ENCODE peak calls at places on chromosomes 3 and 15, in seven cellular contexts. X, C, K, D, L, J and U are unnamed samples.

GRCh38 chr3:160472344-160472743 is 22.8 kb upstream of the TRIM59 start:
- DNase-seq in X (no peak), C (no peak), K (no peak), D (no peak), L (no peak), J (no peak), U (no peak)

GRCh38 chr3:196202516-196202970 is 8.7 kb downstream of the ZDHHC19 start:
- DNase-seq in X (no peak), C (peak), K (no peak), D (peak), L (no peak), J (no peak), U (no peak)

GRCh38 chr3:43365601-43366305 is 79.4 kb downstream of the SNRK start:
- DNase-seq in X (no peak), C (no peak), K (no peak), D (no peak), L (no peak), J (no peak), U (no peak)

GRCh38 chr3:100396967-100397366 is 3.9 kb downstream of the TOMM70 start:
- DNase-seq in X (no peak), C (no peak), K (no peak), D (no peak), L (no peak), J (peak), U (no peak)

GRCh38 chr3:183537295-183537730 is 18.2 kb downstream of the KLHL6 start:
- DNase-seq in X (no peak), C (peak), K (no peak), D (no peak), L (no peak), J (no peak), U (no peak)

GRCh38 chr15:90957105-90957790 is 2.6 kb downstream of the RCCD1 start:
- DNase-seq in X (peak), C (no peak), K (no peak), D (no peak), L (no peak), J (no peak), U (no peak)

GRCh38 chr15:58185439-58185838 is 47.3 kb downstream of the AQP9 start:
- DNase-seq in X (no peak), C (no peak), K (no peak), D (no peak), L (no peak), J (no peak), U (no peak)

GRCh38 chr15:89802231-89802928 is 12.3 kb downstream of the ANPEP start:
- DNase-seq in X (peak), C (no peak), K (no peak), D (no peak), L (peak), J (no peak), U (no peak)

GRCh38 chr15:86231864-86232801 is 152.5 kb downstream of the AGBL1 start:
- DNase-seq in X (peak), C (peak), K (peak), D (peak), L (no peak), J (no peak), U (peak)

GRCh38 chr3:123624302-123624701 is 39.4 kb upstream of the HACD2 start:
- DNase-seq in X (no peak), C (no peak), K (no peak), D (no peak), L (no peak), J (no peak), U (no peak)

GRCh38 chr15:47384776-47385175 is 332.5 kb upstream of the SEMA6D start:
- DNase-seq in X (no peak), C (no peak), K (no peak), D (no peak), L (no peak), J (no peak), U (no peak)